ENCODE peak calls at places on chromosome X, in seven cellular contexts. X, D, B, A, S, P and K are unnamed samples.

GRCh38 chrX:31063114-31063513 is 8.7 kb downstream of the FTHL17 start:
- DNase-seq in X (no peak), D (no peak), B (no peak), A (no peak), S (no peak), P (no peak), K (no peak)

GRCh38 chrX:19954707-19955106 is 36.2 kb downstream of the BCLAF3 start:
- DNase-seq in X (no peak), D (no peak), B (no peak), A (peak), S (no peak), P (no peak), K (no peak)

GRCh38 chrX:7586126-7586525 is 256.8 kb upstream of the VCX start:
- DNase-seq in X (peak), D (no peak), B (no peak), A (peak), S (no peak), P (no peak), K (no peak)

GRCh38 chrX:572490-573124 is 58.0 kb upstream of the SHOX start:
- DNase-seq in X (no peak), D (no peak), B (no peak), A (no peak), S (peak), P (no peak), K (no peak)

GRCh38 chrX:108121291-108121690 is 29.7 kb downstream of the ATG4A start:
- DNase-seq in X (no peak), D (no peak), B (no peak), A (no peak), S (no peak), P (no peak), K (no peak)

GRCh38 chrX:80648023-80648422 is 161.7 kb downstream of the BRWD3 start:
- DNase-seq in X (peak), D (no peak), B (no peak), A (peak), S (no peak), P (no peak), K (no peak)

GRCh38 chrX:123881330-123881729 is 21.5 kb downstream of the XIAP start:
- DNase-seq in X (no peak), D (no peak), B (no peak), A (no peak), S (no peak), P (no peak), K (no peak)

GRCh38 chrX:14963447-14964236 is 90.4 kb downstream of the MOSPD2 start:
- DNase-seq in X (peak), D (no peak), B (no peak), A (peak), S (no peak), P (no peak), K (no peak)

GRCh38 chrX:140317462-140317861 is 187.4 kb downstream of the SOX3 start:
- DNase-seq in X (no peak), D (no peak), B (no peak), A (no peak), S (no peak), P (no peak), K (no peak)

GRCh38 chrX:136097871-136098805 is 49.2 kb upstream of the FHL1 start:
- DNase-seq in X (no peak), D (no peak), B (no peak), A (no peak), S (no peak), P (no peak), K (no peak)

GRCh38 chrX:140918398-140919043 is 83.9 kb upstream of the SPANXB1 start:
- DNase-seq in X (peak), D (no peak), B (peak), A (peak), S (no peak), P (peak), K (no peak)

GRCh38 chrX:26927419-26927818 is 535.7 kb downstream of the PPP4R3C start:
- DNase-seq in X (no peak), D (no peak), B (no peak), A (no peak), S (no peak), P (no peak), K (no peak)

GRCh38 chrX:15350329-15350996 is 15.1 kb upstream of the PIGA start:
- DNase-seq in X (no peak), D (no peak), B (no peak), A (no peak), S (no peak), P (no peak), K (no peak)

GRCh38 chrX:132505116-132505515 is 16.3 kb upstream of the MBNL3 start:
- DNase-seq in X (no peak), D (no peak), B (no peak), A (no peak), S (no peak), P (no peak), K (no peak)

GRCh38 chrX:39528161-39528560 is 569.6 kb downstream of the BCOR start:
- DNase-seq in X (no peak), D (no peak), B (no peak), A (no peak), S (no peak), P (no peak), K (no peak)

GRCh38 chrX:57286507-57287251 is at the start of gene FAAH2:
- DNase-seq in X (no peak), D (no peak), B (peak), A (no peak), S (no peak), P (peak), K (no peak)

GRCh38 chrX:47573334-47574095 is 8.7 kb upstream of the TIMP1 start:
- DNase-seq in X (no peak), D (peak), B (no peak), A (peak), S (no peak), P (no peak), K (no peak)

GRCh38 chrX:103919336-103919682 is 43.1 kb upstream of the TMSB15B start:
- DNase-seq in X (peak), D (no peak), B (no peak), A (peak), S (no peak), P (no peak), K (peak)

GRCh38 chrX:134186362-134187121 is 50.4 kb upstream of the CCDC160 start:
- DNase-seq in X (no peak), D (no peak), B (peak), A (no peak), S (no peak), P (no peak), K (no peak)

GRCh38 chrX:53882331-53882730 is 161.9 kb downstream of the PHF8 start:
- DNase-seq in X (no peak), D (no peak), B (no peak), A (peak), S (no peak), P (no peak), K (no peak)